ENCODE peak calls at places on chromosome 2, in ten cellular contexts. N, G, S, L, M, H, R, E, Z and K are unnamed samples.

GRCh38 chr2:98482362-98482761 is 37.7 kb downstream of the INPP4A start:
- DNase-seq in N (no peak), G (no peak), S (no peak), L (no peak), M (no peak), H (no peak), R (no peak), E (no peak), Z (no peak), K (no peak)

GRCh38 chr2:210477496-210477895 is 937 bp upstream of the LANCL1 start:
- DNase-seq in N (no peak), G (peak; percentile 66), S (peak; percentile 65), L (peak; percentile 51), M (peak; percentile 45), H (peak; percentile 76), R (peak; percentile 57), E (no peak), Z (no peak), K (no peak)

GRCh38 chr2:23826771-23827170 is 100.2 kb downstream of the ATAD2B start:
- DNase-seq in N (no peak), G (no peak), S (no peak), L (no peak), M (no peak), H (no peak), R (no peak), E (no peak), Z (no peak), K (no peak)

GRCh38 chr2:42567806-42568429 is 514 bp upstream of the MTA3 start:
- DNase-seq in N (peak; percentile 97), G (no peak), S (peak; percentile 25), L (peak; percentile 68), M (peak; percentile 42), H (peak; percentile 19), R (no peak), E (no peak), Z (no peak), K (no peak)

GRCh38 chr2:84846041-84846663 is 34.7 kb downstream of the TRABD2A start:
- DNase-seq in N (no peak), G (no peak), S (peak; percentile 28), L (no peak), M (peak; percentile 59), H (peak; percentile 44), R (no peak), E (no peak), Z (no peak), K (no peak)

GRCh38 chr2:6845312-6845711 is 20.4 kb downstream of the CMPK2 start:
- DNase-seq in N (no peak), G (no peak), S (peak; percentile 20), L (no peak), M (peak; percentile 20), H (no peak), R (no peak), E (no peak), Z (no peak), K (no peak)

GRCh38 chr2:207765960-207766582 is 3.6 kb downstream of the FZD5 start:
- DNase-seq in N (peak; percentile 26), G (no peak), S (no peak), L (no peak), M (no peak), H (no peak), R (no peak), E (no peak), Z (no peak), K (no peak)

GRCh38 chr2:227782804-227783203 is 30.8 kb upstream of the CCL20 start:
- DNase-seq in N (no peak), G (no peak), S (no peak), L (no peak), M (no peak), H (no peak), R (no peak), E (no peak), Z (no peak), K (peak; percentile 21)

GRCh38 chr2:203327918-203328734 is at the start of gene ABI2:
- DNase-seq in N (peak; percentile 96), G (peak; percentile 72), S (peak; percentile 85), L (peak; percentile 90), M (peak; percentile 86), H (peak; percentile 81), R (peak; percentile 86), E (peak; percentile 79), Z (peak; percentile 74), K (peak; percentile 93)

GRCh38 chr2:217177687-217178086 is 317.8 kb upstream of the TNP1 start:
- DNase-seq in N (no peak), G (no peak), S (no peak), L (no peak), M (no peak), H (no peak), R (no peak), E (no peak), Z (no peak), K (no peak)